ENCODE peak calls at places on chromosomes 5 and 9, in four cellular contexts. Z is NCI-H524; G is fibroblast of gingiva; H is activated gamma-delta T cell treated with anti-CD3 and anti-CD28 coated beads, Interleukin-2, amount 50 U/mL, for 16 hours. X is an unnamed sample.

GRCh38 chr5:39760385-39761198 is 335.8 kb upstream of the DAB2 start:
- DNase-seq in Z (no peak), G (peak; percentile 96), H (no peak), X (no peak)

GRCh38 chr5:143031781-143032724 is 261.9 kb downstream of the ARHGAP26 start:
- DNase-seq in Z (peak; percentile 96), G (no peak), H (no peak), X (no peak)

GRCh38 chr5:36944607-36945225 is 68.1 kb downstream of the NIPBL start:
- DNase-seq in Z (peak; percentile 22), G (peak; percentile 52), H (no peak), X (no peak)

GRCh38 chr9:128160603-128160987 is 530 bp downstream of the BBLN start:
- DNase-seq in Z (peak; percentile 21), G (no peak), H (peak; percentile 32), X (no peak)

GRCh38 chr5:82106207-82106606 is 134.4 kb downstream of the ATG10 start:
- DNase-seq in Z (no peak), G (no peak), H (no peak), X (no peak)

GRCh38 chr5:13944564-13945195 is at the start of gene DNAH5:
- DNase-seq in Z (no peak), G (no peak), H (no peak), X (no peak)

GRCh38 chr5:65198777-65199120 is 283.0 kb downstream of the ADAMTS6 start:
- DNase-seq in Z (no peak), G (peak; percentile 90), H (no peak), X (no peak)

GRCh38 chr5:175109058-175109755 is 334.8 kb downstream of the DRD1 start:
- DNase-seq in Z (no peak), G (no peak), H (no peak), X (no peak)

X was measured in WTC11.